ENCODE peak calls at places on chromosomes 16 and 17, in four cellular contexts. One of them, this sample, is unnamed.

GRCh38 chr16:77076839-77077238 is 114.2 kb upstream of the MON1B start:
- DNase-seq in H9: no peak
- DNase-seq in activated CD8-positive, alpha-beta T cell treated with anti-CD3 and anti-CD28 coated beads, Interleukin-2, amount 10 ng/mL, durations not matched to agents 7 days and 5 days: no peak
- DNase-seq in nucleus accumbens: no peak
- DNase-seq in this sample: no peak

GRCh38 chr16:56866955-56867830 is 2.2 kb downstream of the SLC12A3 start:
- DNase-seq in nucleus accumbens: no peak
- DNase-seq in H9: no peak
- DNase-seq in activated CD8-positive, alpha-beta T cell treated with anti-CD3 and anti-CD28 coated beads, Interleukin-2, amount 10 ng/mL, durations not matched to agents 7 days and 5 days: peak; percentile 70
- DNase-seq in this sample: peak; percentile 33

GRCh38 chr17:19287651-19288050 is 50.5 kb downstream of the EPN2 start:
- DNase-seq in H9: no peak
- DNase-seq in activated CD8-positive, alpha-beta T cell treated with anti-CD3 and anti-CD28 coated beads, Interleukin-2, amount 10 ng/mL, durations not matched to agents 7 days and 5 days: no peak
- DNase-seq in nucleus accumbens: no peak
- DNase-seq in this sample: no peak

GRCh38 chr17:3890893-3891219 is 2.0 kb downstream of the CAMKK1 start:
- DNase-seq in activated CD8-positive, alpha-beta T cell treated with anti-CD3 and anti-CD28 coated beads, Interleukin-2, amount 10 ng/mL, durations not matched to agents 7 days and 5 days: no peak
- DNase-seq in nucleus accumbens: no peak
- DNase-seq in H9: no peak
- DNase-seq in this sample: no peak

GRCh38 chr16:89586853-89587252 is 11.3 kb downstream of the CPNE7 start:
- DNase-seq in H9: no peak
- DNase-seq in activated CD8-positive, alpha-beta T cell treated with anti-CD3 and anti-CD28 coated beads, Interleukin-2, amount 10 ng/mL, durations not matched to agents 7 days and 5 days: no peak
- DNase-seq in nucleus accumbens: no peak
- DNase-seq in this sample: no peak

GRCh38 chr16:3789375-3790067 is 72.2 kb upstream of the TRAP1 start:
- DNase-seq in nucleus accumbens: no peak
- DNase-seq in activated CD8-positive, alpha-beta T cell treated with anti-CD3 and anti-CD28 coated beads, Interleukin-2, amount 10 ng/mL, durations not matched to agents 7 days and 5 days: peak; percentile 37
- DNase-seq in H9: no peak
- DNase-seq in this sample: no peak

GRCh38 chr17:78407387-78407990 is 29.0 kb downstream of the PGS1 start:
- DNase-seq in activated CD8-positive, alpha-beta T cell treated with anti-CD3 and anti-CD28 coated beads, Interleukin-2, amount 10 ng/mL, durations not matched to agents 7 days and 5 days: no peak
- DNase-seq in H9: no peak
- DNase-seq in nucleus accumbens: no peak
- DNase-seq in this sample: no peak

GRCh38 chr17:16313159-16314090 is 39.8 kb downstream of the CENPV start:
- DNase-seq in nucleus accumbens: no peak
- DNase-seq in H9: no peak
- DNase-seq in activated CD8-positive, alpha-beta T cell treated with anti-CD3 and anti-CD28 coated beads, Interleukin-2, amount 10 ng/mL, durations not matched to agents 7 days and 5 days: no peak
- DNase-seq in this sample: no peak

GRCh38 chr16:982152-983043 is 828 bp downstream of the SOX8 start:
- DNase-seq in H9: no peak
- DNase-seq in nucleus accumbens: no peak
- DNase-seq in activated CD8-positive, alpha-beta T cell treated with anti-CD3 and anti-CD28 coated beads, Interleukin-2, amount 10 ng/mL, durations not matched to agents 7 days and 5 days: no peak
- DNase-seq in this sample: no peak

GRCh38 chr16:64736887-64737286 is 385.0 kb downstream of the CDH11 start:
- DNase-seq in activated CD8-positive, alpha-beta T cell treated with anti-CD3 and anti-CD28 coated beads, Interleukin-2, amount 10 ng/mL, durations not matched to agents 7 days and 5 days: no peak
- DNase-seq in H9: no peak
- DNase-seq in nucleus accumbens: no peak
- DNase-seq in this sample: no peak

GRCh38 chr16:71894229-71894920 is 956 bp upstream of the IST1 start:
- DNase-seq in H9: peak; percentile 86
- DNase-seq in nucleus accumbens: no peak
- DNase-seq in activated CD8-positive, alpha-beta T cell treated with anti-CD3 and anti-CD28 coated beads, Interleukin-2, amount 10 ng/mL, durations not matched to agents 7 days and 5 days: peak; percentile 44
- DNase-seq in this sample: no peak

GRCh38 chr17:21113106-21113690 is 13.6 kb upstream of the DHRS7B start:
- DNase-seq in H9: no peak
- DNase-seq in activated CD8-positive, alpha-beta T cell treated with anti-CD3 and anti-CD28 coated beads, Interleukin-2, amount 10 ng/mL, durations not matched to agents 7 days and 5 days: no peak
- DNase-seq in nucleus accumbens: no peak
- DNase-seq in this sample: no peak

GRCh38 chr17:68749742-68750562 is 148.8 kb upstream of the FAM20A start:
- DNase-seq in activated CD8-positive, alpha-beta T cell treated with anti-CD3 and anti-CD28 coated beads, Interleukin-2, amount 10 ng/mL, durations not matched to agents 7 days and 5 days: no peak
- DNase-seq in H9: no peak
- DNase-seq in nucleus accumbens: no peak
- DNase-seq in this sample: no peak

GRCh38 chr17:75088902-75089417 is 1.2 kb downstream of the SLC16A5 start:
- DNase-seq in activated CD8-positive, alpha-beta T cell treated with anti-CD3 and anti-CD28 coated beads, Interleukin-2, amount 10 ng/mL, durations not matched to agents 7 days and 5 days: no peak
- DNase-seq in nucleus accumbens: no peak
- DNase-seq in H9: peak; percentile 78
- DNase-seq in this sample: no peak

GRCh38 chr16:82317411-82318168 is 147.6 kb upstream of the MPHOSPH6 start:
- DNase-seq in H9: no peak
- DNase-seq in activated CD8-positive, alpha-beta T cell treated with anti-CD3 and anti-CD28 coated beads, Interleukin-2, amount 10 ng/mL, durations not matched to agents 7 days and 5 days: no peak
- DNase-seq in nucleus accumbens: no peak
- DNase-seq in this sample: no peak

GRCh38 chr17:65418622-65419021 is 142.8 kb downstream of the AXIN2 start:
- DNase-seq in activated CD8-positive, alpha-beta T cell treated with anti-CD3 and anti-CD28 coated beads, Interleukin-2, amount 10 ng/mL, durations not matched to agents 7 days and 5 days: no peak
- DNase-seq in nucleus accumbens: no peak
- DNase-seq in H9: no peak
- DNase-seq in this sample: no peak

GRCh38 chr17:79306688-79307323 is 232.2 kb downstream of the ENGASE start:
- DNase-seq in activated CD8-positive, alpha-beta T cell treated with anti-CD3 and anti-CD28 coated beads, Interleukin-2, amount 10 ng/mL, durations not matched to agents 7 days and 5 days: no peak
- DNase-seq in H9: no peak
- DNase-seq in nucleus accumbens: no peak
- DNase-seq in this sample: no peak

GRCh38 chr16:79790854-79791253 is 190.3 kb upstream of the MAF start:
- DNase-seq in activated CD8-positive, alpha-beta T cell treated with anti-CD3 and anti-CD28 coated beads, Interleukin-2, amount 10 ng/mL, durations not matched to agents 7 days and 5 days: no peak
- DNase-seq in H9: no peak
- DNase-seq in nucleus accumbens: no peak
- DNase-seq in this sample: no peak

GRCh38 chr17:41496803-41497484 is 7.2 kb upstream of the KRT36 start:
- DNase-seq in activated CD8-positive, alpha-beta T cell treated with anti-CD3 and anti-CD28 coated beads, Interleukin-2, amount 10 ng/mL, durations not matched to agents 7 days and 5 days: peak; percentile 82
- DNase-seq in H9: peak; percentile 96
- DNase-seq in nucleus accumbens: no peak
- DNase-seq in this sample: no peak

GRCh38 chr17:80364091-80364691 is 50.8 kb upstream of the ENDOV start:
- DNase-seq in H9: peak; percentile 75
- DNase-seq in nucleus accumbens: no peak
- DNase-seq in activated CD8-positive, alpha-beta T cell treated with anti-CD3 and anti-CD28 coated beads, Interleukin-2, amount 10 ng/mL, durations not matched to agents 7 days and 5 days: no peak
- DNase-seq in this sample: no peak

This sample was measured in hippocampal formation.